ENCODE peak calls at places on chromosome 1, in ten cellular contexts. F, Q, H, R, I, T, J, K, V and P are unnamed samples.

GRCh38 chr1:160641323-160642280 is 5.2 kb downstream of the SLAMF1 start:
- DNase-seq in F (no peak), Q (no peak), H (peak), R (no peak), I (no peak), T (no peak), J (no peak), K (no peak), V (no peak), P (no peak)

GRCh38 chr1:210288106-210288505 is 40.6 kb upstream of the HHAT start:
- DNase-seq in F (no peak), Q (no peak), H (no peak), R (no peak), I (no peak), T (no peak), J (no peak), K (no peak), V (no peak), P (no peak)

GRCh38 chr1:11997081-11997851 is 17.0 kb downstream of the MFN2 start:
- DNase-seq in F (no peak), Q (no peak), H (no peak), R (no peak), I (no peak), T (no peak), J (no peak), K (no peak), V (no peak), P (no peak)

GRCh38 chr1:207565546-207566468 is 69.8 kb downstream of the CR1 start:
- DNase-seq in F (no peak), Q (peak), H (no peak), R (peak), I (no peak), T (no peak), J (peak), K (no peak), V (no peak), P (no peak)

GRCh38 chr1:177228721-177229088 is 57.9 kb downstream of the BRINP2 start:
- DNase-seq in F (no peak), Q (no peak), H (no peak), R (no peak), I (peak), T (no peak), J (no peak), K (no peak), V (no peak), P (no peak)

GRCh38 chr1:157916895-157917294 is 75.3 kb upstream of the CD5L start:
- DNase-seq in F (no peak), Q (no peak), H (no peak), R (no peak), I (no peak), T (no peak), J (no peak), K (no peak), V (no peak), P (no peak)

GRCh38 chr1:3082571-3083516 is 13.8 kb downstream of the PRDM16 start:
- DNase-seq in F (no peak), Q (no peak), H (no peak), R (no peak), I (no peak), T (no peak), J (no peak), K (no peak), V (no peak), P (no peak)

GRCh38 chr1:112708002-112708448 is 1.1 kb upstream of the RHOC start:
- DNase-seq in F (no peak), Q (no peak), H (no peak), R (no peak), I (no peak), T (no peak), J (no peak), K (no peak), V (no peak), P (no peak)

GRCh38 chr1:205703072-205703471 is 22.8 kb upstream of the SLC45A3 start:
- DNase-seq in F (no peak), Q (no peak), H (no peak), R (no peak), I (no peak), T (no peak), J (no peak), K (no peak), V (no peak), P (no peak)

DNA sequence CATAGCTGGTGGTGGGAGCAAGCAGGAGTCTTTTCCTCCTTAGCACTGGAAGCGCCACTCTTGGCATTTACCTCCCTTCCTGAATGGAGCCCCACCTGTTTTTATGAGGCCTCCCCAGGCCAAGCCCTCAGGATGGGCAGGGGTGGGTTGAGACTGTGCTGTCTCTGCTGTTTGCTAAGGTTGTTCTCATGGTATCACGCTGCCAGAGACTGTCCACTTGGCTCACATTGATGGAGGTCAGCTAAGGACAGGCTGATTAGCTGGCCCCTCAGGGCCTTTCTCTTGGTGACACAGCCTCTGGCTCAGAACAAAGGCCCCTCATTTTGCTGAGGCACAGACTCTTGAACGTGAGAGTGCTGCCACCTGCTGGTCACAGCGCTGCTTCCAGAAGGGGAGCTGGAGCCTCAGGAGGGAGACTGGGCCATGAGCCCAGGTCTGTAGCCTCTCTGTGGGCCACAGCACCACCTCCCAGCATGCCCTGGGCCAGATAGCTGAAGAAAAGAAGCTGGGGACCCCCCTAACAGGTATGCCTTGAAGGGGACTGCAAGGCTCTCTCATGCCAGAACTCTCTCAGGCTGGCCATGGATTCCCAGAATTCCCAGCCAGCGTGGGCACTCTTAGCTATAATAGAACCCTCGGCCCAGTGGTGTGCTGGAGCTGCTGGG is 85.6 kb downstream of the CD58 start:
- DNase-seq in F (no peak), Q (peak), H (peak), R (peak), I (peak), T (peak), J (peak), K (peak), V (peak), P (peak)
- TF ChIP-seq CTCF in F (peak), Q (peak), H (peak), R (peak), I (peak), T (peak), J (peak), K (peak), V (peak), P (peak)

GRCh38 chr1:31772669-31773248 is 8.6 kb upstream of the ADGRB2 start:
- DNase-seq in F (no peak), Q (no peak), H (no peak), R (no peak), I (no peak), T (no peak), J (no peak), K (no peak), V (no peak), P (no peak)

GRCh38 chr1:31768939-31769704 is 5.0 kb upstream of the ADGRB2 start:
- DNase-seq in F (no peak), Q (no peak), H (no peak), R (no peak), I (no peak), T (no peak), J (no peak), K (no peak), V (no peak), P (no peak)

GRCh38 chr1:31773861-31774260 is 9.7 kb upstream of the ADGRB2 start:
- DNase-seq in F (no peak), Q (no peak), H (no peak), R (no peak), I (no peak), T (no peak), J (no peak), K (no peak), V (no peak), P (no peak)

GRCh38 chr1:31769720-31770390 is 5.7 kb upstream of the ADGRB2 start:
- DNase-seq in F (no peak), Q (no peak), H (no peak), R (no peak), I (no peak), T (no peak), J (no peak), K (peak), V (no peak), P (no peak)

GRCh38 chr1:31771891-31772668 is 7.9 kb upstream of the ADGRB2 start:
- DNase-seq in F (no peak), Q (no peak), H (peak), R (no peak), I (peak), T (no peak), J (no peak), K (no peak), V (no peak), P (no peak)
- TF ChIP-seq CTCF in F (no peak), Q (no peak), H (no peak), R (no peak), I (peak), T (no peak), J (no peak), K (no peak), V (peak), P (no peak)

DNA sequence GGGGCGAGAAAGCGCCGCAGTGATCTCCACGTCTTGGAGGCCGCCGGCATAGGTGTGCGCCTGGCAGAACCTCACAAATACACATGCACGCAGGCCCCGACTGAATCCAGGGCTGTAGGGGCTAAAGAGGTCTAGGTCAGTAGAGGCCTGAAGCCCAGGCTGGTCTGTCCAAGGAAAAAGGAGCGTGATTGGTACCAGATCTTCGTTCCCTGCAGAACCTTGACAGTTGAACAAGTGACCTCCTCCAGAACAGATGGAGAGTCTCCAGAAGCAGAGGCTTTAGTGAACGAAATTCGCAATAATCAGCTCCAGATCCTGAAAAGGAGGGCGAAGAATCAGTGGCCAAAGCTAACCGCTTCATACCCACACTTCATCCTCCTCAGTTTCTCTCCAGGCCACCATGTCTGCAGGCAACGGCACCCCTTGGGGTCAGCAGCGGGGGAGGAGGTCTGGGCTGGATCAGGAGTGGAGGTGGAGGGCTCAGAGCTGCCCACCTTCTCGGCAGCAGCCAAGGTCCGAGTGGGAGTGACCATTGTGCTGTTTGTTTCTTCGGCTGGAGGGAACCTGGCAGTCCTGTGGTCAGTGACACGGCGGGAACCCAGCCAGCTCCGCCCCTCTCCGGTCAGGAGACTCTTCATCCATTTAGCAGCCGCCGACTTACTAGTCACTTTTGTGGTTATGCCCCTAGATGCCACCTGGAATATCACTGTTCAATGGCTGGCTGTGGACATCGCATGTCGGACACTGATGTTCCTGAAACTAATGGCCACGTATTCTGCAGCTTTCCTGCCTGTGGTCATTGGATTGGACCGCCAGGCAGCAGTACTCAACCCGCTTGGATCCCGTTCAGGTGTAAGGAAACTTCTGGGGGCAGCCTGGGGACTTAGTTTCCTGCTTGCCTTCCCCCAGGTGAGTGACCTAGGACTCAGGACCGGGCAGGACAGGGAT is 749 bp upstream of the PEX11B start:
- DNase-seq in F (no peak), Q (peak), H (no peak), R (peak), I (peak), T (peak), J (peak), K (peak), V (no peak), P (no peak)
- TF ChIP-seq CTCF in F (no peak), Q (no peak), H (no peak), R (no peak), I (no peak), T (no peak), J (no peak), K (no peak), V (no peak), P (no peak)

GRCh38 chr1:234976880-234977680 is 151.6 kb downstream of the TOMM20 start:
- DNase-seq in F (no peak), Q (no peak), H (no peak), R (no peak), I (no peak), T (no peak), J (no peak), K (no peak), V (no peak), P (no peak)

GRCh38 chr1:234980224-234980656 is 148.4 kb downstream of the TOMM20 start:
- DNase-seq in F (no peak), Q (no peak), H (no peak), R (no peak), I (no peak), T (no peak), J (no peak), K (no peak), V (no peak), P (no peak)

GRCh38 chr1:234977891-234978396 is 150.7 kb downstream of the TOMM20 start:
- DNase-seq in F (no peak), Q (no peak), H (no peak), R (no peak), I (no peak), T (no peak), J (no peak), K (no peak), V (no peak), P (no peak)

GRCh38 chr1:234979316-234980223 is 149.1 kb downstream of the TOMM20 start:
- DNase-seq in F (no peak), Q (no peak), H (no peak), R (no peak), I (no peak), T (peak), J (no peak), K (no peak), V (no peak), P (no peak)

DNA sequence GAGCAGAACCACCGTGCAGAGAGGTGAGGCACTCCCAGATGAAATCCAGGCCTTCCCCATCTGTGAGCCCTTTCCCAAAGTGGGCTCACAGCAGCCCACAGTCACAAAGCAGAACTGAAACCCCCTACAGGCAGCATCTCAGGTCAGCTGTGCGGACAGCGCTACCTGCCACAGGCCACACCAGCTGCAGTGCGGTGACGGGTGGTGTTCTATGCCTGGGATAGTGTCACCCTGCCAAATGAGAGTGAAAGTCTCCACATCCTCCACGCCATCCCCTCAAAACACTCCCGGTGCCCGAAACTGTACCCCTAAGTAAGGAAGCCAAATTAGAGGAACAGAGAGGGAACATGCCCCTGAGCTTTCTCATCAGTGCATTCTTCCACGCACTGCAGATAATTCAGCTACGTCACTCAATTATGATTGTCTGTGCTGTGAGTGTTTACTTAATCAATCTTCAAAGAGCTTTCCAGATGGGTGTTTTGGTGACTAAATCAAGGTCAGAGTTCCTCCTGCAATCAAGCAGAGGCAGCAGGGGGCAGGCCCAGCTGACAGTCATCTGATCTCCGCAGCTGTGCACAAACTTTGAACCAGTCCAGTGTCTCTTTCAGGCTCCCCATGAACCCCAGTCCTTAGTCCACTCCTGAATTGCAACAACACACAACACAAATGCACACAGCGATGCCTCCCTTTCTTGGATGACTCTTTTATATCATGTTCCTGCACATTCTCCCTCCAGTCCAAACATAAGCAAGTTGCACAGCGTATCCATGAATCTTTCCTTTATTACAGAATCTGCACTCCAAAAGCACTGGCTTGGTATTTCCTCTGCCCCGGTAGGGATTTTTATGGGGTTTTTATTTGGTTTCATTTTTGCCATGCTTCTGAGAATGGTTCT is 150.0 kb downstream of the TOMM20 start:
- DNase-seq in F (no peak), Q (no peak), H (peak), R (no peak), I (peak), T (peak), J (peak), K (peak), V (no peak), P (no peak)
- TF ChIP-seq CTCF in F (no peak), Q (no peak), H (no peak), R (no peak), I (peak), T (no peak), J (no peak), K (peak), V (peak), P (no peak)

GRCh38 chr1:184843732-184844495 is 89.3 kb upstream of the EDEM3 start:
- DNase-seq in F (no peak), Q (no peak), H (peak), R (no peak), I (no peak), T (no peak), J (no peak), K (no peak), V (no peak), P (no peak)
- TF ChIP-seq CTCF in F (no peak), Q (no peak), H (no peak), R (no peak), I (no peak), T (no peak), J (no peak), K (no peak), V (no peak), P (no peak)

GRCh38 chr1:188386161-188386560 is 1557.4 kb downstream of the PLA2G4A start:
- DNase-seq in F (no peak), Q (no peak), H (no peak), R (no peak), I (no peak), T (no peak), J (peak), K (no peak), V (no peak), P (no peak)
- TF ChIP-seq CTCF in F (no peak), Q (no peak), H (no peak), R (no peak), I (no peak), T (no peak), J (no peak), K (no peak), V (no peak), P (no peak)

GRCh38 chr1:33117440-33118085 is 36.6 kb downstream of the AZIN2 start:
- DNase-seq in F (no peak), Q (no peak), H (no peak), R (no peak), I (no peak), T (no peak), J (no peak), K (no peak), V (no peak), P (peak)

GRCh38 chr1:33110477-33110876 is 29.5 kb downstream of the AZIN2 start:
- DNase-seq in F (no peak), Q (no peak), H (no peak), R (no peak), I (no peak), T (no peak), J (no peak), K (no peak), V (no peak), P (no peak)

DNA sequence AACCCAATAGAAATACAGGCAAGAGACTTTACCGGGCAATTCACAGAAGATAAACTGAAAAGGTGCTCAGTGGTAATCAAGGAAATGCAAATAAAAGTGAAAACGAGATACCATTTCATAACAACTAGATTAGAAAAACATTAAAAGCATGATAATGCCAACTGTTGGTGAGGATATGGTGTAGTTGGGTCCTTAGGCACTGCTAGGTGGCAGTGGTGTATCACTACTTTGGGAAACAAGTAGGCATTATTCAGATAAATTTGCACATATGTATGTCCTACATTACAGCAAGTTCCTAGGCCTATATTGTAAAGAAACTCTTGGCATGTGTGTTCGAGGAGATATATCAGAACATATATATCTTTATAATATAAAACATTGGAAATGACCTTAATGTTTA is 31.0 kb downstream of the AZIN2 start:
- DNase-seq in F (no peak), Q (no peak), H (no peak), R (no peak), I (peak), T (no peak), J (no peak), K (no peak), V (no peak), P (no peak)
- TF ChIP-seq CTCF in F (peak), Q (no peak), H (peak), R (no peak), I (peak), T (no peak), J (no peak), K (peak), V (peak), P (peak)

DNA sequence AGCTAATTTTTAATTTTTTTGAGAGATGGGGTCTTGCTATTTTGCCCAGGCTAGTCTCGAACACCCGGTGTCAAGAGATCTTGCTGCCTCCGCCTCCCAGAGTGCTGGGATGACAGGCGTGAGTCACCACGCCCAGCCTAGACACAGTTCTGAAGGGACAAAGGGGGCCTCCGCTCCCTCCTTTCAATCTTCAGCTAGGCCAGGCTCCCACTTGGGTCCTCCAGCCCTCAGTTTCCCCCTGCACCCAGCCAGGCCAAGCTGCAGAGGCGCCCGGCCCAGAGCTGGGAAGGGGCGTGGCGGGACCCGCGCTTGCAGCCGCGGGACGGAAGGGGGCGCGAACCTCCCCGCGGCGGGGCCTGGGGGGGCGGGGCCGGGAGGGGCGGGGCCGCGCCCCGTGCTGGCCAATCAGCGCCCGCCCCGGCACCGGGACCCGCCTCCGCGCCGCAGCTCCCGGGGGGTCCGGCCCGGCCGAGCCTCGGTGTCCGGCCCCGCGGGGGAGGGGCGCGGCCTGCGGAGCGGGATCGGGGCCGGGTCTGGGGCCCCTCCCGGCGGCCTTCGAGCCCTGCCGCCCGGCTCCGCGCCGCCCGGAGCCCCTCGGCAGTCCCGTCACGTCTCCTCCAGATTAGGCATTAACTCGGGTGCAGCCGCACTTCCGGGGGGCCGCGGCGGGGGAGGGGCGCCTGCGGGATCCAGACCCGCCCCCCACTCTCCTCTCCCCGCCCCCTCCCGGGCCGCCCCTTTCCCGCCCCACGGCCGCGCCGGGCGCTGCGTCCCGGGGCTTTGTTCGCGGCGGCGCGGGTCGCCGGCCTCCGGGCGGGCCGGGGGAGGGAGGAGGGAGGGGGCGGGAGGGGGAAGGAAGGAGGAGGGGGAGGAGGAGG is 559 bp upstream of the AGRN start:
- DNase-seq in F (no peak), Q (peak), H (peak), R (peak), I (peak), T (peak), J (peak), K (peak), V (peak), P (peak)
- TF ChIP-seq CTCF in F (peak), Q (peak), H (no peak), R (no peak), I (no peak), T (peak), J (peak), K (peak), V (peak), P (peak)